ENCODE peak calls at places on chromosomes 2 and 18, in seven cellular contexts. L is NCI-H1105 treated with DMSO at 0.1 percent for 48 hours; O is COLO829; P is activated naive CD8-positive, alpha-beta T cell treated with anti-CD3 and anti-CD28 coated beads for 36 hours; I is NCI-H748 treated with DMSO at 0.1 percent for 48 hours; N is activated CD8-positive, alpha-beta memory T cell treated with anti-CD3 and anti-CD28 coated beads for 24 hours; X is NCI-H1092. J is an unnamed sample.

GRCh38 chr2:217429981-217430500 is 570.2 kb upstream of the TNP1 start:
- DNase-seq in L (no peak), O (no peak), P (no peak), I (no peak), N (no peak), X (no peak), J (no peak)

GRCh38 chr2:8494589-8494988 is 187.3 kb upstream of the ID2 start:
- DNase-seq in L (no peak), O (no peak), P (no peak), I (no peak), N (no peak), X (no peak), J (no peak)

GRCh38 chr2:183284606-183285005 is 160.4 kb downstream of the NUP35 start:
- DNase-seq in L (no peak), O (peak; percentile 61), P (no peak), I (no peak), N (no peak), X (no peak), J (peak; percentile 91)

GRCh38 chr2:204205548-204205947 is 269.0 kb downstream of the ICOS start:
- DNase-seq in L (no peak), O (no peak), P (no peak), I (no peak), N (no peak), X (no peak), J (no peak)

GRCh38 chr2:114668415-114668814 is 226.0 kb downstream of the DPP10 start:
- DNase-seq in L (no peak), O (no peak), P (no peak), I (no peak), N (no peak), X (no peak), J (no peak)

GRCh38 chr2:235495373-235496238 is 1.8 kb downstream of the AGAP1 start:
- DNase-seq in L (peak; percentile 17), O (no peak), P (no peak), I (no peak), N (no peak), X (no peak), J (no peak)

GRCh38 chr2:182038579-182038978 is 52.9 kb downstream of the PPP1R1C start:
- DNase-seq in L (no peak), O (no peak), P (no peak), I (no peak), N (no peak), X (no peak), J (peak; percentile 41)

GRCh38 chr2:130393318-130393910 is 37.6 kb downstream of the PTPN18 start:
- DNase-seq in L (no peak), O (no peak), P (no peak), I (no peak), N (no peak), X (no peak), J (no peak)

GRCh38 chr18:59669872-59670657 is 27.2 kb downstream of the CCBE1 start:
- DNase-seq in L (no peak), O (no peak), P (no peak), I (no peak), N (no peak), X (no peak), J (no peak)

GRCh38 chr2:8378016-8378810 is 303.6 kb upstream of the ID2 start:
- DNase-seq in L (no peak), O (no peak), P (no peak), I (no peak), N (no peak), X (no peak), J (no peak)

GRCh38 chr2:216621292-216621691 is 11.9 kb upstream of the IGFBP2 start:
- DNase-seq in L (no peak), O (no peak), P (no peak), I (peak; percentile 27), N (no peak), X (peak; percentile 40), J (no peak)

GRCh38 chr2:70596739-70597138 is 43.1 kb upstream of the TGFA start:
- DNase-seq in L (peak; percentile 16), O (no peak), P (no peak), I (no peak), N (no peak), X (no peak), J (peak; percentile 12)

GRCh38 chr2:94964193-94964592 is 61.3 kb upstream of the MAL start:
- DNase-seq in L (no peak), O (no peak), P (no peak), I (no peak), N (no peak), X (no peak), J (no peak)

GRCh38 chr18:32018331-32019250 is at the start of gene RNF125:
- DNase-seq in L (peak; percentile 85), O (peak; percentile 77), P (peak; percentile 93), I (peak; percentile 90), N (peak; percentile 94), X (peak; percentile 67), J (peak; percentile 64)

GRCh38 chr2:126808929-126809328 is 89.8 kb upstream of the TEX51 start:
- DNase-seq in L (no peak), O (no peak), P (no peak), I (no peak), N (peak; percentile 3), X (no peak), J (no peak)

GRCh38 chr2:52852006-52852405 is 915.6 kb upstream of the CHAC2 start:
- DNase-seq in L (no peak), O (no peak), P (no peak), I (no peak), N (no peak), X (no peak), J (no peak)

GRCh38 chr2:157662401-157662800 is 33.7 kb upstream of the ACVR1C start:
- DNase-seq in L (no peak), O (peak; percentile 2), P (no peak), I (no peak), N (no peak), X (no peak), J (peak; percentile 26)

GRCh38 chr2:215601990-215602721 is 166.3 kb upstream of the FN1 start:
- DNase-seq in L (no peak), O (no peak), P (no peak), I (no peak), N (no peak), X (no peak), J (no peak)

GRCh38 chr2:213152065-213152794 is 818 bp upstream of the IKZF2 start:
- DNase-seq in L (peak; percentile 43), O (no peak), P (no peak), I (peak; percentile 28), N (no peak), X (peak; percentile 45), J (no peak)

GRCh38 chr18:47397671-47398319 is 146.3 kb upstream of the SKOR2 start:
- DNase-seq in L (no peak), O (no peak), P (no peak), I (peak; percentile 24), N (no peak), X (no peak), J (no peak)

GRCh38 chr2:47690132-47690531 is 92.8 kb upstream of the MSH6 start:
- DNase-seq in L (no peak), O (no peak), P (no peak), I (no peak), N (no peak), X (no peak), J (no peak)

GRCh38 chr2:223536546-223536945 is 65.6 kb downstream of the SCG2 start:
- DNase-seq in L (no peak), O (no peak), P (no peak), I (no peak), N (no peak), X (no peak), J (no peak)

GRCh38 chr2:121007490-121007853 is 271.8 kb downstream of the GLI2 start:
- DNase-seq in L (no peak), O (no peak), P (no peak), I (no peak), N (no peak), X (no peak), J (no peak)

GRCh38 chr2:62217421-62217820 is 21.5 kb downstream of the B3GNT2 start:
- DNase-seq in L (no peak), O (no peak), P (no peak), I (no peak), N (no peak), X (no peak), J (no peak)

GRCh38 chr2:226446406-226447001 is 353.1 kb downstream of the IRS1 start:
- DNase-seq in L (no peak), O (no peak), P (no peak), I (no peak), N (no peak), X (no peak), J (no peak)

GRCh38 chr2:219461061-219461514 is 26.4 kb downstream of the SPEG start:
- DNase-seq in L (no peak), O (no peak), P (peak; percentile 42), I (no peak), N (no peak), X (peak; percentile 54), J (no peak)

GRCh38 chr2:197148401-197148800 is 162.2 kb downstream of the ANKRD44 start:
- DNase-seq in L (no peak), O (no peak), P (no peak), I (no peak), N (no peak), X (no peak), J (no peak)

GRCh38 chr2:63903003-63903402 is 61.3 kb downstream of the UGP2 start:
- DNase-seq in L (no peak), O (no peak), P (no peak), I (no peak), N (no peak), X (no peak), J (no peak)

GRCh38 chr18:46408334-46408987 is 248.6 kb downstream of the LOXHD1 start:
- DNase-seq in L (no peak), O (no peak), P (no peak), I (no peak), N (no peak), X (no peak), J (no peak)